ENCODE peak calls at places on chromosomes 4 and X, in eight cellular contexts. One of them, this sample, is unnamed.

GRCh38 chrX:48910926-48911406 is 480 bp downstream of the SLC35A2 start:
- DNase-seq in A549: no peak
- DNase-seq in GM12878: no peak
- DNase-seq in HepG2: no peak
- DNase-seq in IMR-90: peak; percentile 21
- DNase-seq in K562: peak; percentile 42
- DNase-seq in SK-N-SH: no peak
- DNase-seq in H1: no peak
- DNase-seq in this sample: no peak

GRCh38 chrX:12657433-12657832 is 133.8 kb upstream of the PRPS2 start:
- DNase-seq in A549: no peak
- DNase-seq in GM12878: no peak
- DNase-seq in HepG2: no peak
- DNase-seq in IMR-90: no peak
- DNase-seq in K562: no peak
- DNase-seq in SK-N-SH: no peak
- DNase-seq in H1: no peak
- DNase-seq in this sample: no peak

GRCh38 chr4:2059034-2059725 is at the start of gene NAT8L:
- DNase-seq in A549: peak; percentile 42
- DNase-seq in GM12878: no peak
- DNase-seq in HepG2: no peak
- DNase-seq in IMR-90: no peak
- DNase-seq in K562: peak; percentile 75
- DNase-seq in SK-N-SH: peak; percentile 93
- DNase-seq in H1: no peak
- DNase-seq in this sample: peak; percentile 21

GRCh38 chr4:88706574-88706973 is 8.9 kb upstream of the NAP1L5 start:
- DNase-seq in A549: peak; percentile 58
- DNase-seq in GM12878: no peak
- DNase-seq in HepG2: peak; percentile 53
- DNase-seq in IMR-90: peak; percentile 77
- DNase-seq in K562: no peak
- DNase-seq in SK-N-SH: peak; percentile 57
- DNase-seq in H1: no peak
- DNase-seq in this sample: no peak

GRCh38 chr4:5592272-5592671 is 116.1 kb downstream of the EVC2 start:
- DNase-seq in A549: no peak
- DNase-seq in GM12878: no peak
- DNase-seq in HepG2: no peak
- DNase-seq in IMR-90: no peak
- DNase-seq in K562: no peak
- DNase-seq in SK-N-SH: no peak
- DNase-seq in H1: no peak
- DNase-seq in this sample: no peak

GRCh38 chrX:133414399-133415275 is 652 bp downstream of the GPC4 start:
- DNase-seq in A549: peak; percentile 7
- DNase-seq in GM12878: no peak
- DNase-seq in HepG2: no peak
- DNase-seq in IMR-90: no peak
- DNase-seq in K562: no peak
- DNase-seq in SK-N-SH: peak; percentile 51
- DNase-seq in H1: no peak
- DNase-seq in this sample: no peak

GRCh38 chr4:46886711-46887110 is 22.3 kb downstream of the COX7B2 start:
- DNase-seq in A549: peak; percentile 11
- DNase-seq in GM12878: no peak
- DNase-seq in HepG2: peak; percentile 1
- DNase-seq in IMR-90: peak; percentile 39
- DNase-seq in K562: no peak
- DNase-seq in SK-N-SH: no peak
- DNase-seq in H1: no peak
- DNase-seq in this sample: no peak

GRCh38 chr4:114209589-114209988 is 230.1 kb upstream of the ARSJ start:
- DNase-seq in A549: no peak
- DNase-seq in GM12878: no peak
- DNase-seq in HepG2: no peak
- DNase-seq in IMR-90: no peak
- DNase-seq in K562: no peak
- DNase-seq in SK-N-SH: no peak
- DNase-seq in H1: no peak
- DNase-seq in this sample: no peak

GRCh38 chr4:110609044-110609750 is 13.7 kb downstream of the PITX2 start:
- DNase-seq in A549: no peak
- DNase-seq in GM12878: no peak
- DNase-seq in HepG2: no peak
- DNase-seq in IMR-90: no peak
- DNase-seq in K562: no peak
- DNase-seq in SK-N-SH: no peak
- DNase-seq in H1: no peak
- DNase-seq in this sample: no peak

GRCh38 chr4:31995943-31996901 is 1276.1 kb downstream of the PCDH7 start:
- DNase-seq in A549: peak; percentile 69
- DNase-seq in GM12878: no peak
- DNase-seq in HepG2: no peak
- DNase-seq in IMR-90: no peak
- DNase-seq in K562: peak; percentile 18
- DNase-seq in SK-N-SH: no peak
- DNase-seq in H1: no peak
- DNase-seq in this sample: no peak

GRCh38 chr4:88442636-88443260 is 14.2 kb upstream of the HERC5 start:
- DNase-seq in A549: no peak
- DNase-seq in GM12878: no peak
- DNase-seq in HepG2: no peak
- DNase-seq in IMR-90: no peak
- DNase-seq in K562: peak; percentile 11
- DNase-seq in SK-N-SH: no peak
- DNase-seq in H1: no peak
- DNase-seq in this sample: no peak

GRCh38 chrX:45840411-45840950 is 639.8 kb upstream of the DIPK2B start:
- DNase-seq in A549: no peak
- DNase-seq in GM12878: no peak
- DNase-seq in HepG2: no peak
- DNase-seq in IMR-90: no peak
- DNase-seq in K562: no peak
- DNase-seq in SK-N-SH: no peak
- DNase-seq in H1: no peak
- DNase-seq in this sample: no peak

GRCh38 chr4:146340798-146341197 is 126.5 kb downstream of the REELD1 start:
- DNase-seq in A549: no peak
- DNase-seq in GM12878: no peak
- DNase-seq in HepG2: no peak
- DNase-seq in IMR-90: peak; percentile 54
- DNase-seq in K562: no peak
- DNase-seq in SK-N-SH: peak; percentile 8
- DNase-seq in H1: no peak
- DNase-seq in this sample: no peak

GRCh38 chr4:55706526-55706925 is 70.4 kb upstream of the NMU start:
- DNase-seq in A549: no peak
- DNase-seq in GM12878: no peak
- DNase-seq in HepG2: no peak
- DNase-seq in IMR-90: peak; percentile 11
- DNase-seq in K562: no peak
- DNase-seq in SK-N-SH: no peak
- DNase-seq in H1: no peak
- DNase-seq in this sample: no peak

GRCh38 chr4:147481577-147482109 is 746 bp downstream of the EDNRA start:
- DNase-seq in A549: no peak
- DNase-seq in GM12878: no peak
- DNase-seq in HepG2: no peak
- DNase-seq in IMR-90: no peak
- DNase-seq in K562: no peak
- DNase-seq in SK-N-SH: no peak
- DNase-seq in H1: peak; percentile 61
- DNase-seq in this sample: no peak

GRCh38 chr4:76809594-76810305 is 88.2 kb downstream of the SOWAHB start:
- DNase-seq in A549: peak; percentile 4
- DNase-seq in GM12878: no peak
- DNase-seq in HepG2: peak; percentile 70
- DNase-seq in IMR-90: peak; percentile 53
- DNase-seq in K562: no peak
- DNase-seq in SK-N-SH: no peak
- DNase-seq in H1: no peak
- DNase-seq in this sample: no peak

GRCh38 chr4:125168531-125168930 is 146.2 kb upstream of the FAT4 start:
- DNase-seq in A549: no peak
- DNase-seq in GM12878: no peak
- DNase-seq in HepG2: no peak
- DNase-seq in IMR-90: peak; percentile 11
- DNase-seq in K562: no peak
- DNase-seq in SK-N-SH: no peak
- DNase-seq in H1: no peak
- DNase-seq in this sample: no peak

GRCh38 chrX:30885136-30885535 is 3.9 kb downstream of the TAB3 start:
- DNase-seq in A549: no peak
- DNase-seq in GM12878: no peak
- DNase-seq in HepG2: no peak
- DNase-seq in IMR-90: no peak
- DNase-seq in K562: no peak
- DNase-seq in SK-N-SH: no peak
- DNase-seq in H1: no peak
- DNase-seq in this sample: no peak

GRCh38 chr4:188735082-188735481 is 595.8 kb downstream of the TRIML1 start:
- DNase-seq in A549: no peak
- DNase-seq in GM12878: no peak
- DNase-seq in HepG2: no peak
- DNase-seq in IMR-90: no peak
- DNase-seq in K562: no peak
- DNase-seq in SK-N-SH: no peak
- DNase-seq in H1: no peak
- DNase-seq in this sample: no peak

GRCh38 chrX:68694429-68695205 is 47.2 kb downstream of the STARD8 start:
- DNase-seq in A549: no peak
- DNase-seq in GM12878: no peak
- DNase-seq in HepG2: no peak
- DNase-seq in IMR-90: no peak
- DNase-seq in K562: peak; percentile 35
- DNase-seq in SK-N-SH: no peak
- DNase-seq in H1: no peak
- DNase-seq in this sample: no peak

GRCh38 chr4:56786955-56787354 is 34.5 kb downstream of the SPINK2 start:
- DNase-seq in A549: no peak
- DNase-seq in GM12878: no peak
- DNase-seq in HepG2: no peak
- DNase-seq in IMR-90: peak; percentile 96
- DNase-seq in K562: no peak
- DNase-seq in SK-N-SH: peak; percentile 34
- DNase-seq in H1: no peak
- DNase-seq in this sample: no peak

GRCh38 chr4:72118017-72118416 is 86.2 kb downstream of the NPFFR2 start:
- DNase-seq in A549: no peak
- DNase-seq in GM12878: no peak
- DNase-seq in HepG2: no peak
- DNase-seq in IMR-90: no peak
- DNase-seq in K562: no peak
- DNase-seq in SK-N-SH: no peak
- DNase-seq in H1: no peak
- DNase-seq in this sample: no peak

GRCh38 chr4:114626202-114626601 is 27.6 kb downstream of the UGT8 start:
- DNase-seq in A549: no peak
- DNase-seq in GM12878: no peak
- DNase-seq in HepG2: no peak
- DNase-seq in IMR-90: no peak
- DNase-seq in K562: no peak
- DNase-seq in SK-N-SH: no peak
- DNase-seq in H1: no peak
- DNase-seq in this sample: no peak

GRCh38 chr4:112213850-112214249 is 17.7 kb upstream of the AP1AR start:
- DNase-seq in A549: no peak
- DNase-seq in GM12878: no peak
- DNase-seq in HepG2: no peak
- DNase-seq in IMR-90: peak; percentile 90
- DNase-seq in K562: no peak
- DNase-seq in SK-N-SH: no peak
- DNase-seq in H1: no peak
- DNase-seq in this sample: no peak

GRCh38 chr4:43456383-43456782 is 563.9 kb downstream of the GRXCR1 start:
- DNase-seq in A549: no peak
- DNase-seq in GM12878: no peak
- DNase-seq in HepG2: no peak
- DNase-seq in IMR-90: peak; percentile 81
- DNase-seq in K562: no peak
- DNase-seq in SK-N-SH: no peak
- DNase-seq in H1: no peak
- DNase-seq in this sample: no peak

GRCh38 chrX:26442340-26442739 is 226.4 kb downstream of the MAGEB5 start:
- DNase-seq in A549: peak; percentile 1
- DNase-seq in GM12878: no peak
- DNase-seq in HepG2: no peak
- DNase-seq in IMR-90: peak; percentile 26
- DNase-seq in K562: no peak
- DNase-seq in SK-N-SH: peak; percentile 0
- DNase-seq in H1: no peak
- DNase-seq in this sample: peak; percentile 2
- TF ChIP-seq CTCF in A549: no peak
- TF ChIP-seq CTCF in GM12878: peak; percentile 29
- TF ChIP-seq CTCF in HepG2: no peak
- TF ChIP-seq CTCF in IMR-90: peak; percentile 51
- TF ChIP-seq CTCF in K562: no peak
- TF ChIP-seq CTCF in SK-N-SH: peak; percentile 51
- TF ChIP-seq CTCF in H1: peak; percentile 50
- TF ChIP-seq CTCF in this sample: no peak

DNA sequence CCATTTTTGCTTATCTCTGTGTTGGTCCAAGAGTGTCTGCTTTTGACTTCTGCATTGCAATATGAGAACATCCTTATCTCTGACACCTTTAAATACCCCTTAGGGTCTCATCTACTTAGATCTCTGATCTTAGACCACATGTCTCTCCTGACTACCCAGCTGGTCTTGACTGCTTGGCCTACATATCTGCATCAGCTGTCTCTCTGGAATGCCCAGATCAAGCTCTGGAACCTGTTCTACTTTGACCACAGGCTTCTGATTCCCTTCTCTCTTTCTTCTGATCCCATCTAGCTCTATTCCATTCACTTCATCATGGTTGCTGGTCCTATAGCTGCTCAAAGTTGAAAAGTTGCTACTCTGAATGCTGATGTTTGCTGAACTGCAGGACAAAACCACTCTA is 301.2 kb downstream of the MAPK10 start:
- DNase-seq in A549: no peak
- DNase-seq in GM12878: no peak
- DNase-seq in HepG2: no peak
- DNase-seq in IMR-90: no peak
- DNase-seq in K562: no peak
- DNase-seq in SK-N-SH: no peak
- DNase-seq in H1: no peak
- DNase-seq in this sample: no peak
- TF ChIP-seq RAD21 in A549: no peak
- TF ChIP-seq RAD21 in GM12878: no peak
- TF ChIP-seq RAD21 in HepG2: no peak
- TF ChIP-seq RAD21 in IMR-90: no peak
- TF ChIP-seq RAD21 in K562: no peak
- TF ChIP-seq RAD21 in SK-N-SH: no peak
- TF ChIP-seq RAD21 in H1: no peak
- TF ChIP-seq RAD21 in this sample: no peak

GRCh38 chr4:93897559-93897958 is 69.0 kb downstream of the ATOH1 start:
- DNase-seq in A549: peak; percentile 7
- DNase-seq in GM12878: no peak
- DNase-seq in HepG2: peak; percentile 3
- DNase-seq in IMR-90: no peak
- DNase-seq in K562: peak; percentile 9
- DNase-seq in SK-N-SH: peak; percentile 35
- DNase-seq in H1: no peak
- DNase-seq in this sample: peak; percentile 6
- TF ChIP-seq CTCF in A549: peak; percentile 29
- TF ChIP-seq CTCF in GM12878: peak; percentile 26
- TF ChIP-seq CTCF in HepG2: peak; percentile 19
- TF ChIP-seq CTCF in IMR-90: no peak
- TF ChIP-seq CTCF in K562: peak; percentile 48
- TF ChIP-seq CTCF in SK-N-SH: peak; percentile 57
- TF ChIP-seq CTCF in H1: peak; percentile 23
- TF ChIP-seq CTCF in this sample: peak; percentile 63

GRCh38 chr4:119510750-119511149 is 117.9 kb downstream of the PDE5A start:
- DNase-seq in A549: no peak
- DNase-seq in GM12878: no peak
- DNase-seq in HepG2: no peak
- DNase-seq in IMR-90: peak; percentile 48
- DNase-seq in K562: no peak
- DNase-seq in SK-N-SH: no peak
- DNase-seq in H1: no peak
- DNase-seq in this sample: no peak
- TF ChIP-seq RAD21 in A549: no peak
- TF ChIP-seq RAD21 in GM12878: no peak
- TF ChIP-seq RAD21 in HepG2: no peak
- TF ChIP-seq RAD21 in IMR-90: no peak
- TF ChIP-seq RAD21 in K562: no peak
- TF ChIP-seq RAD21 in SK-N-SH: no peak
- TF ChIP-seq RAD21 in H1: no peak
- TF ChIP-seq RAD21 in this sample: no peak

This sample was measured in HCT116.